ENCODE peak calls at places on chromosomes 13 and 19, in nine cellular contexts. A, Q, G, C, M, J, W, K and F are unnamed samples.

GRCh38 chr19:44003461-44004134 is 841 bp downstream of the ZNF230 start:
- DNase-seq in A (no peak), Q (peak; percentile 19), G (no peak), C (no peak), M (no peak), J (no peak), W (no peak), K (no peak), F (peak; percentile 71)

GRCh38 chr13:97223711-97224461 is 1.8 kb downstream of the MBNL2 start:
- DNase-seq in A (peak; percentile 11), Q (peak; percentile 87), G (peak; percentile 69), C (peak; percentile 81), M (peak; percentile 72), J (no peak), W (peak; percentile 52), K (no peak), F (peak; percentile 78)

GRCh38 chr13:94300401-94300800 is 179.1 kb downstream of the DCT start:
- DNase-seq in A (no peak), Q (no peak), G (no peak), C (no peak), M (no peak), J (no peak), W (no peak), K (no peak), F (no peak)

GRCh38 chr13:113954046-113954841 is 19.6 kb downstream of the C13orf46 start:
- DNase-seq in A (no peak), Q (no peak), G (no peak), C (no peak), M (no peak), J (no peak), W (no peak), K (no peak), F (no peak)

GRCh38 chr13:41652735-41653361 is 195.5 kb downstream of the RGCC start:
- DNase-seq in A (no peak), Q (peak; percentile 45), G (no peak), C (peak; percentile 59), M (peak; percentile 25), J (no peak), W (peak; percentile 12), K (no peak), F (peak; percentile 21)

GRCh38 chr19:56217039-56217949 is 15.2 kb downstream of the ZSCAN5C start:
- DNase-seq in A (no peak), Q (no peak), G (no peak), C (no peak), M (no peak), J (peak; percentile 61), W (no peak), K (no peak), F (no peak)

GRCh38 chr13:91211548-91211947 is 135.9 kb upstream of the MIR17HG start:
- DNase-seq in A (no peak), Q (no peak), G (no peak), C (no peak), M (no peak), J (no peak), W (no peak), K (no peak), F (no peak)

GRCh38 chr19:19224150-19224851 is 12.5 kb downstream of the NCAN start:
- DNase-seq in A (no peak), Q (no peak), G (no peak), C (no peak), M (no peak), J (no peak), W (no peak), K (no peak), F (no peak)

GRCh38 chr13:50359779-50360178 is 344.5 kb downstream of the KCNRG start:
- DNase-seq in A (no peak), Q (no peak), G (no peak), C (no peak), M (no peak), J (no peak), W (no peak), K (no peak), F (no peak)

GRCh38 chr13:80012281-80012680 is 328.6 kb downstream of the SPRY2 start:
- DNase-seq in A (no peak), Q (peak; percentile 52), G (peak; percentile 32), C (no peak), M (no peak), J (no peak), W (no peak), K (no peak), F (peak; percentile 69)

GRCh38 chr13:30091035-30091434 is 216.3 kb downstream of the KATNAL1 start:
- DNase-seq in A (no peak), Q (no peak), G (no peak), C (no peak), M (no peak), J (no peak), W (no peak), K (no peak), F (no peak)

GRCh38 chr13:86567119-86567518 is 767.9 kb upstream of the SLITRK6 start:
- DNase-seq in A (no peak), Q (no peak), G (no peak), C (no peak), M (no peak), J (no peak), W (no peak), K (no peak), F (no peak)

GRCh38 chr13:64075543-64076271 is 2660.1 kb upstream of the PCDH20 start:
- DNase-seq in A (no peak), Q (no peak), G (no peak), C (no peak), M (no peak), J (no peak), W (no peak), K (peak; percentile 96), F (no peak)

GRCh38 chr19:46579286-46579944 is 21.7 kb upstream of the CALM3 start:
- DNase-seq in A (peak; percentile 66), Q (no peak), G (no peak), C (no peak), M (no peak), J (no peak), W (peak; percentile 14), K (peak; percentile 21), F (no peak)

GRCh38 chr13:51000576-51001260 is 91.1 kb downstream of the RNASEH2B start:
- DNase-seq in A (no peak), Q (no peak), G (no peak), C (peak; percentile 71), M (peak; percentile 17), J (no peak), W (no peak), K (peak; percentile 45), F (no peak)

GRCh38 chr19:2867025-2867991 is at the start of gene ZNF556:
- DNase-seq in A (no peak), Q (no peak), G (no peak), C (peak; percentile 9), M (no peak), J (peak; percentile 63), W (no peak), K (no peak), F (peak; percentile 71)

GRCh38 chr19:18170714-18171255 is 2.8 kb upstream of the IFI30 start:
- DNase-seq in A (no peak), Q (no peak), G (peak; percentile 54), C (no peak), M (peak; percentile 46), J (no peak), W (no peak), K (no peak), F (no peak)

GRCh38 chr13:91155512-91156114 is 191.9 kb upstream of the MIR17HG start:
- DNase-seq in A (no peak), Q (no peak), G (no peak), C (no peak), M (no peak), J (no peak), W (no peak), K (no peak), F (no peak)

GRCh38 chr19:45253396-45254027 is 2.4 kb downstream of the MARK4 start:
- DNase-seq in A (peak; percentile 28), Q (peak; percentile 43), G (no peak), C (no peak), M (no peak), J (no peak), W (no peak), K (no peak), F (no peak)

GRCh38 chr13:80862466-80862865 is 521.5 kb upstream of the SPRY2 start:
- DNase-seq in A (no peak), Q (no peak), G (no peak), C (no peak), M (no peak), J (no peak), W (no peak), K (no peak), F (no peak)

GRCh38 chr19:46201413-46202310 is 27.9 kb upstream of the IGFL1 start:
- DNase-seq in A (no peak), Q (no peak), G (no peak), C (no peak), M (no peak), J (no peak), W (no peak), K (no peak), F (peak; percentile 99)

GRCh38 chr19:17341386-17341785 is 4.0 kb downstream of the GTPBP3 start:
- DNase-seq in A (no peak), Q (no peak), G (no peak), C (no peak), M (no peak), J (no peak), W (no peak), K (no peak), F (no peak)

GRCh38 chr13:23427342-23428182 is 5.9 kb downstream of the SACS start:
- DNase-seq in A (no peak), Q (peak; percentile 66), G (peak; percentile 52), C (no peak), M (no peak), J (no peak), W (no peak), K (no peak), F (peak; percentile 89)

GRCh38 chr19:23436944-23437343 is 41.7 kb upstream of the ZNF91 start:
- DNase-seq in A (no peak), Q (no peak), G (no peak), C (no peak), M (no peak), J (no peak), W (no peak), K (no peak), F (no peak)

GRCh38 chr13:112104873-112105234 is 37.9 kb downstream of the SOX1 start:
- DNase-seq in A (no peak), Q (no peak), G (no peak), C (no peak), M (no peak), J (no peak), W (no peak), K (no peak), F (no peak)

GRCh38 chr13:107211073-107211472 is 643.1 kb upstream of the ARGLU1 start:
- DNase-seq in A (peak; percentile 32), Q (peak; percentile 77), G (peak; percentile 57), C (peak; percentile 89), M (peak; percentile 58), J (peak; percentile 87), W (peak; percentile 70), K (peak; percentile 97), F (peak; percentile 70)

GRCh38 chr19:42323852-42324654 is 1.4 kb upstream of the MEGF8 start:
- DNase-seq in A (peak; percentile 31), Q (peak; percentile 26), G (no peak), C (no peak), M (no peak), J (no peak), W (no peak), K (no peak), F (no peak)

GRCh38 chr13:31477961-31478360 is 261.4 kb upstream of the RXFP2 start:
- DNase-seq in A (no peak), Q (no peak), G (no peak), C (no peak), M (no peak), J (no peak), W (no peak), K (no peak), F (peak; percentile 1)

GRCh38 chr13:96958286-96958891 is 35.9 kb downstream of the OXGR1 start:
- DNase-seq in A (no peak), Q (peak; percentile 38), G (no peak), C (peak; percentile 56), M (no peak), J (no peak), W (peak; percentile 33), K (peak; percentile 21), F (no peak)

GRCh38 chr13:19794552-19795143 is 11.9 kb upstream of the PSPC1 start:
- DNase-seq in A (no peak), Q (no peak), G (no peak), C (no peak), M (no peak), J (no peak), W (no peak), K (no peak), F (no peak)

GRCh38 chr13:101709952-101710351 is 257.5 kb downstream of the ITGBL1 start:
- DNase-seq in A (no peak), Q (no peak), G (no peak), C (no peak), M (no peak), J (no peak), W (no peak), K (no peak), F (no peak)